ENCODE peak calls at places on chromosomes 3 and 15, in four cellular contexts. V, F, R and D are unnamed samples.

GRCh38 chr15:99502182-99502581 is 63.6 kb upstream of the MEF2A start:
- DNase-seq in V (no peak), F (no peak), R (no peak), D (peak; percentile 59)

GRCh38 chr15:99749386-99749785 is 16.1 kb upstream of the LYSMD4 start:
- DNase-seq in V (no peak), F (peak; percentile 42), R (peak; percentile 49), D (no peak)

GRCh38 chr3:188792788-188793187 is 379.0 kb upstream of the TPRG1 start:
- DNase-seq in V (no peak), F (peak; percentile 27), R (no peak), D (no peak)

GRCh38 chr3:177300842-177301241 is 103.6 kb upstream of the TBL1XR1 start:
- DNase-seq in V (no peak), F (no peak), R (no peak), D (no peak)

GRCh38 chr3:3134750-3135448 is 8.2 kb downstream of the TRNT1 start:
- DNase-seq in V (no peak), F (no peak), R (no peak), D (no peak)

GRCh38 chr3:153756816-153757215 is 364.4 kb upstream of the ARHGEF26 start:
- DNase-seq in V (no peak), F (no peak), R (peak; percentile 89), D (no peak)

GRCh38 chr3:127035672-127036071 is 52.8 kb downstream of the PLXNA1 start:
- DNase-seq in V (no peak), F (peak; percentile 62), R (peak; percentile 76), D (no peak)

GRCh38 chr3:46242120-46242519 is at the start of gene CCR3:
- DNase-seq in V (no peak), F (no peak), R (no peak), D (no peak)

GRCh38 chr3:64214002-64214696 is 11.1 kb downstream of the PRICKLE2 start:
- DNase-seq in V (no peak), F (peak; percentile 83), R (no peak), D (no peak)

DNA sequence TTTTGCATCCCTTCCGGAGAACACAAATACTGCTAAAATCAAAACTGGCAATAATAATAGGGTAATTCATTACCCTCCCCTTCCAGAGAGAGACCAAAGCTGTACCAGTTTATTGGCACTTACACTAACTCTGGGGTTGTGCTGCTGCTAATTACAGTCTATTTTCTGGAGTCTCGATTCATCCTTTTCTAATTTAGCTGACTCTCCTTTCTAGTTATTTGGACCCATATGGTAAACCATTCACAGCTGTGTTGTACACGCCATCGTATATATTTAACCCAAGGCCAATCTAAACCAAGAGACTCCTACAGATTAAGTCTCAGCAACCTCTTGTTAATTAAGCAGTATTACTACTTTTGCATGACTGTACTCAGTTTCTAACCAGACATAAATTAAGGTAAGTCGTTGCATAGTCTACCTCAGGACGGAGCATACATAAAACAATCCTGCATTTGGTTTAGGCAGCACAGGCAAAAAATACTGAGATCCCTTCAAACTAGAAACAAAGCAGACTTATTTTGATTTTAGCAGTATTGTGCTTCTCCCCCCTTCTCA is 22.5 kb downstream of the ANXA2 start:
- DNase-seq in V (no peak), F (no peak), R (no peak), D (no peak)
- H3K4me1 ChIP-seq in V (no peaks in the 10 kb centered on the region), F (peaks cover 93% of the 10 kb centered on the region), R (peaks cover 91% of the 10 kb centered on the region), D (no peaks in the 10 kb centered on the region)

GRCh38 chr3:14455571-14456317 is 53.3 kb downstream of the SLC6A6 start:
- DNase-seq in V (no peak), F (no peak), R (no peak), D (no peak)

GRCh38 chr3:14453368-14453710 is 50.9 kb downstream of the SLC6A6 start:
- DNase-seq in V (no peak), F (no peak), R (no peak), D (no peak)

GRCh38 chr3:14452676-14453367 is 50.4 kb downstream of the SLC6A6 start:
- DNase-seq in V (no peak), F (peak; percentile 87), R (peak; percentile 92), D (no peak)

GRCh38 chr3:14453841-14454630 is 51.6 kb downstream of the SLC6A6 start:
- DNase-seq in V (no peak), F (no peak), R (no peak), D (no peak)

GRCh38 chr3:14454644-14455310 is 52.4 kb downstream of the SLC6A6 start:
- DNase-seq in V (no peak), F (no peak), R (no peak), D (no peak)
- H3K4me3 ChIP-seq in V (no peak overlapping the region), F (no peak overlapping the region), R (no peak overlapping the region), D (no peak overlapping the region)

GRCh38 chr3:194632983-194633348 is 253 bp downstream of the TMEM44 start:
- DNase-seq in V (no peak), F (no peak), R (no peak), D (no peak)
- H3K27ac ChIP-seq in V (no peak overlapping the region), F (peak overlapping the region; percentile 87), R (peak overlapping the region; percentile 37), D (peak overlapping the region; percentile 60)

GRCh38 chr15:75648156-75649000 is 666 bp downstream of the SNX33 start:
- DNase-seq in V (no peak), F (peak; percentile 53), R (no peak), D (no peak)
- H3K4me1 ChIP-seq in V (peaks cover 9% of the 10 kb centered on the region), F (peaks cover 63% of the 10 kb centered on the region), R (peaks cover 52% of the 10 kb centered on the region), D (peaks cover 18% of the 10 kb centered on the region)